ENCODE peak calls at places on chromosomes 7 and 10, in nine cellular contexts. C is cerebellar cortex, J is neural crest cell, K is progenitor cell of endocrine pancreas, F is NCI-H69, W is NCI-H510A, O is GM12892, X is SK-MEL-5, P is germinal center. R is an unnamed sample.

GRCh38 chr10:103605359-103606156 is 112.1 kb downstream of the NEURL1 start:
- DNase-seq in C (peak), J (peak), K (no peak), F (peak), W (no peak), O (no peak), X (peak), P (peak), R (no peak)

GRCh38 chr7:95525503-95525902 is 39.8 kb downstream of the ASB4 start:
- DNase-seq in C (no peak), J (no peak), K (no peak), F (no peak), W (no peak), O (no peak), X (peak), P (no peak), R (no peak)

GRCh38 chr10:17199351-17199804 is 2.1 kb downstream of the TRDMT1 start:
- DNase-seq in C (peak), J (no peak), K (no peak), F (no peak), W (no peak), O (no peak), X (no peak), P (no peak), R (no peak)

GRCh38 chr10:62046522-62047239 is 145.2 kb downstream of the ARID5B start:
- DNase-seq in C (no peak), J (no peak), K (no peak), F (peak), W (no peak), O (no peak), X (no peak), P (no peak), R (no peak)

GRCh38 chr10:122798704-122799231 is 46.9 kb downstream of the CUZD1 start:
- DNase-seq in C (no peak), J (no peak), K (no peak), F (no peak), W (no peak), O (no peak), X (no peak), P (no peak), R (no peak)

GRCh38 chr10:49327036-49327813 is 28.3 kb downstream of the C10orf71 start:
- DNase-seq in C (no peak), J (no peak), K (no peak), F (no peak), W (no peak), O (no peak), X (no peak), P (no peak), R (no peak)

GRCh38 chr10:121536271-121536918 is 61.8 kb downstream of the FGFR2 start:
- DNase-seq in C (no peak), J (no peak), K (no peak), F (no peak), W (no peak), O (no peak), X (no peak), P (no peak), R (no peak)

GRCh38 chr10:343231-344215 is 208.3 kb downstream of the ZMYND11 start:
- DNase-seq in C (no peak), J (no peak), K (no peak), F (no peak), W (no peak), O (no peak), X (no peak), P (no peak), R (no peak)

GRCh38 chr7:158040199-158040598 is 547.4 kb downstream of the PTPRN2 start:
- DNase-seq in C (no peak), J (no peak), K (no peak), F (no peak), W (no peak), O (no peak), X (no peak), P (no peak), R (no peak)

GRCh38 chr7:103121641-103122040 is 27.3 kb downstream of the NAPEPLD start:
- DNase-seq in C (no peak), J (no peak), K (no peak), F (no peak), W (no peak), O (no peak), X (no peak), P (no peak), R (no peak)

GRCh38 chr10:1882168-1882567 is 144.8 kb upstream of the ADARB2 start:
- DNase-seq in C (no peak), J (no peak), K (no peak), F (no peak), W (no peak), O (no peak), X (no peak), P (no peak), R (no peak)